ENCODE peak calls at places on chromosomes 16 and 17, in five cellular contexts. V, C, W, G and S are unnamed samples.

GRCh38 chr16:24255446-24256352 is at the start of gene CACNG3:
- DNase-seq in V (peak), C (no peak), W (peak), G (peak), S (no peak)

GRCh38 chr17:82917656-82918345 is 78.0 kb upstream of the ZNF750 start:
- DNase-seq in V (peak), C (no peak), W (peak), G (no peak), S (no peak)

GRCh38 chr17:78237403-78238012 is 6.1 kb downstream of the TMEM235 start:
- DNase-seq in V (no peak), C (no peak), W (no peak), G (no peak), S (no peak)

GRCh38 chr17:72466199-72466598 is 345.4 kb downstream of the SOX9 start:
- DNase-seq in V (no peak), C (peak), W (peak), G (no peak), S (no peak)

GRCh38 chr17:78745407-78746088 is 36.5 kb downstream of the CYTH1 start:
- DNase-seq in V (no peak), C (no peak), W (peak), G (no peak), S (no peak)

GRCh38 chr17:45050680-45051059 is 762 bp downstream of the DCAKD start:
- DNase-seq in V (peak), C (no peak), W (peak), G (no peak), S (no peak)

GRCh38 chr17:27457405-27457730 is 1.1 kb downstream of the KSR1 start:
- DNase-seq in V (no peak), C (no peak), W (no peak), G (no peak), S (no peak)

GRCh38 chr16:56047307-56048234 is 143.7 kb upstream of the GNAO1 start:
- DNase-seq in V (no peak), C (no peak), W (no peak), G (no peak), S (no peak)

GRCh38 chr17:42686520-42687137 is 4.3 kb downstream of the CNTNAP1 start:
- DNase-seq in V (no peak), C (no peak), W (no peak), G (no peak), S (no peak)

GRCh38 chr17:79231766-79232287 is 157.2 kb downstream of the ENGASE start:
- DNase-seq in V (no peak), C (no peak), W (no peak), G (no peak), S (no peak)

GRCh38 chr17:21357696-21358095 is 18.5 kb upstream of the KCNJ12 start:
- DNase-seq in V (no peak), C (no peak), W (no peak), G (no peak), S (no peak)

GRCh38 chr17:59790936-59791335 is 83.5 kb downstream of the VMP1 start:
- DNase-seq in V (no peak), C (no peak), W (no peak), G (no peak), S (no peak)

GRCh38 chr17:73633736-73634135 is 10.5 kb downstream of the SDK2 start:
- DNase-seq in V (no peak), C (no peak), W (no peak), G (no peak), S (no peak)

GRCh38 chr17:46733837-46734516 is 84.5 kb downstream of the WNT3 start:
- DNase-seq in V (no peak), C (no peak), W (no peak), G (no peak), S (no peak)

GRCh38 chr17:46737331-46737730 is 81.2 kb downstream of the WNT3 start:
- DNase-seq in V (no peak), C (no peak), W (no peak), G (no peak), S (no peak)

GRCh38 chr17:46738544-46738943 is 79.9 kb downstream of the WNT3 start:
- DNase-seq in V (no peak), C (no peak), W (no peak), G (no peak), S (no peak)

GRCh38 chr17:46732754-46733398 is 85.6 kb downstream of the WNT3 start:
- DNase-seq in V (no peak), C (no peak), W (no peak), G (peak), S (no peak)

GRCh38 chr17:46736100-46736499 is 82.4 kb downstream of the WNT3 start:
- DNase-seq in V (no peak), C (peak), W (no peak), G (no peak), S (no peak)
- TF ChIP-seq ATF3 in V (no peak), C (no peak), W (no peak), G (no peak), S (no peak)

DNA sequence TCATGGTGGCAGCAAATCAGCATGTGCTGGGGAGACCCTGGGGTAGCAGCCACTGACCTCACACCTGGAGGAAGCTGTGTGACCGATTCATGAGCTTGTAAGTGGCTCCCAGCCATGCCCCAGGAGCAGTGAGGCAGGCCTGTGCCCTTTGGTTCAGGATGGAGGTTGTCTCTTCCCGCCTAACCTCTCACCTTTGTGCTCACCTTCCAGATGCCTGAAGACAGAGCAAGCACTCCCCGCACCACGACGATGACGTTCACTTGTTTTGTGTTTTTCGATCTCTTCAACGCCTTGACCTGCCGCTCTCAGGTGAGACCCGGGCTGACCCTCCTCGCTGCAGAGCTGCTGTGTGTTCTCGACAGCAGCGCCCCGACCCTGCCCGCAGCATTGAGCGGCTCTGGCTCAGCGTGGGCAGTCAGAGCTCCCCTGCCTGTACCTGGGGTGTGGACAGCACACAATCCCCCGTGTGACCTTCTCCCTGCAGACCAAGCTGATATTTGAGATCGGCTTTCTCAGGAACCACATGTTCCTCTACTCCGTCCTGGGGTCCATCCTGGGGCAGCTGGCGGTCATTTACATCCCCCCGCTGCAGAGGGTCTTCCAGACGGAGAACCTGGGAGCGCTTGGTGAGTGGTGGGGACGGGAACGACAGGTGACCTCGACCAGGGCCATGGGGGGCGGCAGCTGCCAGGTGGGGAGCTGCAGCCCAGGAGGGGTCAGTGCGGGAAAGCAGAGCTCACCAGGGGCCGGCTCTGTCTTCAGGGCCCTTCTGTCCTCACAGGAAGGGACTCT is 42.8 kb downstream of the MEAK7 start:
- DNase-seq in V (no peak), C (no peak), W (no peak), G (no peak), S (no peak)
- TF ChIP-seq JUND in V (no peak), C (no peak), W (no peak), G (no peak), S (no peak)

GRCh38 chr16:87316923-87317765 is at the start of gene C16orf95:
- DNase-seq in V (peak), C (peak), W (peak), G (peak), S (peak)

GRCh38 chr16:87318158-87318644 is 1.0 kb upstream of the C16orf95 start:
- DNase-seq in V (peak), C (no peak), W (peak), G (no peak), S (no peak)

GRCh38 chr16:87317766-87318121 is 552 bp upstream of the C16orf95 start:
- DNase-seq in V (peak), C (no peak), W (peak), G (no peak), S (no peak)

GRCh38 chr16:87314990-87315420 is 2.2 kb downstream of the C16orf95 start:
- DNase-seq in V (no peak), C (no peak), W (no peak), G (no peak), S (no peak)

DNA sequence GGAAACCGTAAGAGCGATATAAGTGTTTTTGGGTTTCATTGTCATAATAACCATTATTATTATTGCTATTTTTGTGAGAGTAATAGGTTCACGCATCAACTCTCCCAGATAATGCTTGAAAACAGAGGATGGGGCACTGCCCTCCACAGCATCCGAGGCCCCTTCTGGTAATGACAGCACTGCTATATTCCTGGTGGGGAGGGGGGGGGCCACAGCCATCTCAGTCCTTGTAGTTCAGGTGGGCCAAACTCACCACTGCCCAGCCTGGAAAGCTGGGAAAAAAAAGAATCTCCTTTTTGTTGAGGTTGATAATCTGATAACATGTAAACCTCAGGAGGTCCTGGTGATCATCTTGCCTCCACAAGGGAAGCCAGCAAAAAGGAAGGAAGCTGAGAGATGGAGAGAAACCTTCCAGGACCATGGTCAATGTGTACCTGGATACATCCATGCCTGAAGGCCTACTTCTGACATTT is 706 bp downstream of the C16orf95 start:
- DNase-seq in V (no peak), C (no peak), W (no peak), G (no peak), S (no peak)
- H2AFZ ChIP-seq in V (no peak), C (peak), W (no peak), G (no peak), S (no peak)

DNA sequence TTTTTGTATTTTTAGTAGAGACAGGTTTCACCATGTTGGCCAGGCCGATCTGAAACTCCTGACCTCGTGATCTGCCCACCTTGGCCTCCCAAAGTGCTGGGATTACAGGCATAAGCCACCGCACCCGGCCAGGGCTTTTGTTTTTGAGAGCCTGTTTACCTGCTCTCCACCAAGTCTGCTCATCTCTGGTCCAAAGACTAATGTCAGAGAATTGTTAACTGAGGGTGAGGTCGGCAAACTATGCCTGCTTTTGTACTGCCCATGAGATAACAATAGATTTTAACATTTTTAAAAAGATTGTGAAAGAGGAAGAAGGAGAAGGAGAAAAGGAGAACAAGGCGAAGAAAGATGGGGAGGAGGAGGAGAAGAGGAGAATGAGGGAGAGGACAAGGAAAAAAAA is 26.0 kb downstream of the TMEM238L start:
- DNase-seq in V (no peak), C (no peak), W (peak), G (no peak), S (no peak)
- TF ChIP-seq ATF3 in V (no peak), C (no peak), W (no peak), G (no peak), S (no peak)

DNA sequence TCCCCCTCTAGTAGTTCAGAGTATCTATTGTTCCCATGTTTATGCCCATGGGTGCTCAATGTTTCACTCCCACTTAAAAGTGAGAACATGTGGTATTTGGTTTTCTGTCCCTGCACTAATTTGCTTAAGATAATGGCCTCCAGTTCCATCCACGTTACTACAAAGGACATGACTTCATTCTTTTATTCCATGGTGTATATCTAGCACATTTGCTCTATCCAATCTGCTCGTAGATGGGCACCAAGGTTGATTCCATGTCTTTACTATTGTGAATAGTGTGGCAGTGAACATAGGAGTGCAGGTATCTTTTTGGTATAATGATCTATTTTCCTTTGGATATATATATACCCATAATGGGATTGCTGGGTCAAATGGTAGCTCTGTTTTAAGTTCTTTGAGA is 169.2 kb upstream of the TBX2 start:
- DNase-seq in V (no peak), C (no peak), W (no peak), G (no peak), S (no peak)
- TF ChIP-seq JUND in V (no peak), C (no peak), W (no peak), G (no peak), S (no peak)

DNA sequence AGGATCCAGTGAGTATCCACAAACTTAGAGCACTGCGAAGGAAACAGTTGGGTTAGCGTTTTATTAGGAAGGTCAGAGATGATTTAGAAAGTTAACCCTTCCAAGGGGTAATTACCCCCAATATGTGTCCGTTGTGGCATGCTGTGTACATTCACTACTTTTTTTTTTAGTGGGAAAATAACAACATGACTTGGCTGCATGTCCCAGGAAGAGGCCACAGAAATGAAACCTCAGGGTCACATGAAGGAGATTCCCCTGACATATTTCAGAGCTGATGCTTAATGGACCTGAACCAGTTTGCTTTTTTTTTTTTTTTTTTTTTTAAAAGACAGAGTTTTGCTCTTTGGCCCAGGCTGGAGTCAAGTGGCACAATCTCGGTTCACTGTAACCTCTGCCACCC is 167.5 kb downstream of the PRKCA start:
- DNase-seq in V (no peak), C (no peak), W (no peak), G (no peak), S (no peak)
- H2AFZ ChIP-seq in V (no peak), C (no peak), W (no peak), G (no peak), S (no peak)

DNA sequence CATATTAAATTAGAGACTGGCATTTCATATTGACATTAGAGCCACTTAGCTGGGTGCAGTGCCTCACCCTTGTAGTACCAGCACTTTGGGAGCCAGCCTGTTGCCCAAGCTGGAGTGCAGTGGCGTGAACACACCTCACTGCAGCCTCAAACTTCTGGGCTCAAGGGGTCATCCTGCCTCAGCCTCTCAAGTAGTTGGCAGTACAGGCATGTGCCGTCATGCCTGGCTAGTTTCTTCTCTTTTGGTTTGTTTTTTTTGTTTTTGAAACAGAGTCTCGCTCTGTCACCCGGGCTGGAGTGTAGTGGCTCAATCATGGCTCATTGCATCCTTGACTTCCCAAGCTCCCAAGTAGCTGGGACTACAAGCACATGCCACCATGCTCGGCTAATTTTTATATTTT is 8.7 kb downstream of the PPM1E start:
- DNase-seq in V (no peak), C (no peak), W (no peak), G (no peak), S (no peak)
- TF ChIP-seq ATF3 in V (no peak), C (no peak), W (no peak), G (no peak), S (no peak)